ENCODE peak calls at places on chromosomes 4 and X, in eight cellular contexts. B, I, Z, F, V, U, R and Q are unnamed samples.

GRCh38 chrX:32572644-32573043 is 638.7 kb downstream of the DMD start:
- DNase-seq in B (no peak), I (no peak), Z (no peak), F (no peak), V (no peak), U (no peak), R (no peak), Q (no peak)

GRCh38 chr4:102832105-102832504 is 4.8 kb upstream of the UBE2D3 start:
- DNase-seq in B (no peak), I (no peak), Z (no peak), F (no peak), V (no peak), U (no peak), R (no peak), Q (no peak)

GRCh38 chrX:102341867-102342266 is 94.9 kb downstream of the NXF2 start:
- DNase-seq in B (no peak), I (no peak), Z (no peak), F (no peak), V (no peak), U (no peak), R (no peak), Q (no peak)

GRCh38 chrX:155334486-155335316 is at the start of gene CLIC2:
- DNase-seq in B (no peak), I (peak), Z (no peak), F (peak), V (peak), U (no peak), R (peak), Q (peak)

GRCh38 chr4:153265311-153266047 is 61.2 kb downstream of the TRIM2 start:
- DNase-seq in B (no peak), I (no peak), Z (no peak), F (no peak), V (no peak), U (no peak), R (peak), Q (no peak)

GRCh38 chr4:48016141-48017107 is at the start of the genes CNGA1 and NIPAL1:
- DNase-seq in B (peak), I (peak), Z (peak), F (peak), V (no peak), U (no peak), R (peak), Q (peak)

GRCh38 chr4:177107288-177107901 is 202.3 kb upstream of the NEIL3 start:
- DNase-seq in B (no peak), I (no peak), Z (no peak), F (no peak), V (no peak), U (no peak), R (no peak), Q (no peak)

GRCh38 chrX:1165535-1166196 is 46.8 kb downstream of the CRLF2 start:
- DNase-seq in B (no peak), I (no peak), Z (no peak), F (no peak), V (no peak), U (no peak), R (peak), Q (no peak)

GRCh38 chr4:77349361-77349760 is 192.4 kb downstream of the CCNG2 start:
- DNase-seq in B (no peak), I (no peak), Z (no peak), F (no peak), V (no peak), U (no peak), R (no peak), Q (no peak)